ENCODE peak calls at places on chromosomes 5 and 9, in ten cellular contexts. W is omental fat pad, H is dorsolateral prefrontal cortex, K is GM12865, Q is brain microvascular endothelial cell, Y is GM13976, B is fibroblast of mammary gland, U is thoracic aorta, O is OCI-LY7, Z is breast epithelium. M is an unnamed sample.

GRCh38 chr9:126516936-126517750 is 96.6 kb upstream of the LMX1B start:
- DNase-seq in W (peak; percentile 42), H (no peak), K (no peak), Q (peak; percentile 45), Y (peak; percentile 63), B (peak; percentile 76), U (no peak), O (peak; percentile 24), Z (no peak), M (no peak)

GRCh38 chr5:82044015-82044414 is 72.2 kb downstream of the ATG10 start:
- DNase-seq in W (no peak), H (no peak), K (no peak), Q (no peak), Y (no peak), B (no peak), U (no peak), O (no peak), Z (no peak), M (no peak)

GRCh38 chr5:121024416-121025311 is 560.6 kb downstream of the PRR16 start:
- DNase-seq in W (no peak), H (no peak), K (no peak), Q (no peak), Y (no peak), B (no peak), U (no peak), O (no peak), Z (no peak), M (no peak)

GRCh38 chr9:110446171-110446570 is 108.5 kb upstream of the TXNDC8 start:
- DNase-seq in W (no peak), H (no peak), K (no peak), Q (no peak), Y (no peak), B (peak; percentile 34), U (no peak), O (no peak), Z (no peak), M (no peak)

GRCh38 chr5:160213537-160213936 is 15.8 kb upstream of the FABP6 start:
- DNase-seq in W (no peak), H (no peak), K (peak; percentile 24), Q (no peak), Y (no peak), B (peak; percentile 10), U (no peak), O (peak; percentile 32), Z (no peak), M (no peak)

GRCh38 chr9:27673626-27674025 is 100.3 kb upstream of the C9orf72 start:
- DNase-seq in W (no peak), H (no peak), K (no peak), Q (no peak), Y (no peak), B (no peak), U (no peak), O (no peak), Z (no peak), M (no peak)

GRCh38 chr5:33738097-33738496 is 153.7 kb downstream of the ADAMTS12 start:
- DNase-seq in W (no peak), H (no peak), K (no peak), Q (no peak), Y (no peak), B (no peak), U (no peak), O (no peak), Z (no peak), M (no peak)

GRCh38 chr5:19902316-19902934 is 85.6 kb downstream of the CDH18 start:
- DNase-seq in W (no peak), H (no peak), K (no peak), Q (no peak), Y (no peak), B (no peak), U (no peak), O (no peak), Z (no peak), M (no peak)

GRCh38 chr5:179754024-179754423 is 21.4 kb downstream of the MAML1 start:
- DNase-seq in W (no peak), H (no peak), K (no peak), Q (no peak), Y (no peak), B (no peak), U (no peak), O (no peak), Z (no peak), M (no peak)

GRCh38 chr5:179746872-179747271 is 14.2 kb downstream of the MAML1 start:
- DNase-seq in W (no peak), H (no peak), K (no peak), Q (no peak), Y (no peak), B (no peak), U (no peak), O (no peak), Z (no peak), M (no peak)

GRCh38 chr5:179755022-179755421 is 22.4 kb downstream of the MAML1 start:
- DNase-seq in W (no peak), H (no peak), K (no peak), Q (no peak), Y (no peak), B (no peak), U (no peak), O (no peak), Z (no peak), M (no peak)

GRCh38 chr5:179747815-179748214 is 15.2 kb downstream of the MAML1 start:
- DNase-seq in W (no peak), H (no peak), K (no peak), Q (no peak), Y (no peak), B (no peak), U (no peak), O (no peak), Z (no peak), M (no peak)

GRCh38 chr5:179749857-179750508 is 17.4 kb downstream of the MAML1 start:
- DNase-seq in W (no peak), H (no peak), K (no peak), Q (no peak), Y (no peak), B (no peak), U (no peak), O (no peak), Z (no peak), M (no peak)
- TF ChIP-seq CTCF in W (no peak), H (no peak), K (no peak), Q (peak; percentile 19), Y (no peak), B (no peak), U (no peak), O (no peak), Z (no peak), M (peak; percentile 22)

GRCh38 chr9:22307013-22307711 is 139.5 kb upstream of the DMRTA1 start:
- DNase-seq in W (no peak), H (no peak), K (peak; percentile 35), Q (peak; percentile 38), Y (no peak), B (peak; percentile 77), U (no peak), O (peak; percentile 60), Z (no peak), M (no peak)

DNA sequence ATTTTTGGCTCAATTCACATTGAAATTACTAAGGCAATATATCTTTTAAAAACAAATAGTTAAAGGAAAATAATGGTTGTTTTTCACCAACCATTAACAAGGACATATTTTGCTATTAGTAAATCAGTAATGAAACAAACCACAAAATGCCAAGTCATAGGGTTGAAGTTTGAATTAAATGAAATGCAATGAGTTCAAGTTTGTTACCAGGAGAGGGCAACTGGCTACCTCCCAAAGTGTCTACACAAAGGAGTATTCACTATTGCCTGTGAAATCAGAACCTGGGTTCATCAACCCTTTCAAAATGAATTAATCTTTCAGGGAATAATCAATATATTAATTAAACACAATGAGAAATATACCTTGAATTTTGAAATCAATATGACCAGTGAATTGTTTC is 138.4 kb upstream of the DMRTA1 start:
- DNase-seq in W (no peak), H (no peak), K (no peak), Q (no peak), Y (no peak), B (no peak), U (no peak), O (no peak), Z (no peak), M (no peak)
- TF ChIP-seq CTCF in W (no peak), H (no peak), K (no peak), Q (peak; percentile 6), Y (no peak), B (no peak), U (no peak), O (no peak), Z (no peak), M (peak; percentile 17)

GRCh38 chr5:62466228-62466627 is 53.7 kb downstream of the IPO11 start:
- DNase-seq in W (no peak), H (no peak), K (no peak), Q (no peak), Y (no peak), B (peak; percentile 28), U (no peak), O (no peak), Z (no peak), M (no peak)

GRCh38 chr5:62461561-62461960 is 49.0 kb downstream of the IPO11 start:
- DNase-seq in W (no peak), H (no peak), K (no peak), Q (no peak), Y (no peak), B (no peak), U (no peak), O (no peak), Z (no peak), M (no peak)

GRCh38 chr5:62457071-62457470 is 44.5 kb downstream of the IPO11 start:
- DNase-seq in W (no peak), H (no peak), K (no peak), Q (peak; percentile 24), Y (no peak), B (peak; percentile 50), U (no peak), O (no peak), Z (no peak), M (no peak)

DNA sequence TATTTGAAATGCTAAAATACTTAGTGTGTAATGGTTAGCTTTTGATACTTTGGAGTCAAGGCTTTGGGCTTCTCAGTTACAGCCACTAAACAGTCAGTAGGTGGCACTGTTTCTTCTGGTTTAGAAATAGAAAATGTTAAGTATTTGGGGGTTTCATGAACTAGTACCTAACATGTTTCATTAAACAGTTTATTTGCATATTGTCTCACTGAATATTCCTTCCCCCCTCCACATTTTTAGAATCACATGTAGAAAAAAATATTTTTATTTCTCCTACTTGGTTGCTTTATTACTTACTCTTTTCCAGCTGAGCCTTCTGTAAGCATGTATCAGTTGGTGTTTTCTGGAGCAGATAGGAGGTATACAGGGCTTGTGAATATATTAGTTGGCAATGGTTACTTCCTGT is 48.0 kb downstream of the IPO11 start:
- DNase-seq in W (no peak), H (no peak), K (peak; percentile 56), Q (peak; percentile 25), Y (peak; percentile 52), B (peak; percentile 70), U (no peak), O (peak; percentile 64), Z (no peak), M (no peak)
- TF ChIP-seq CTCF in W (peak; percentile 18), H (peak; percentile 83), K (peak; percentile 67), Q (peak; percentile 73), Y (peak; percentile 79), B (peak; percentile 84), U (peak; percentile 59), O (peak; percentile 97), Z (peak; percentile 12), M (peak; percentile 88)

GRCh38 chr5:14009575-14009974 is 65.1 kb upstream of the DNAH5 start:
- DNase-seq in W (no peak), H (no peak), K (no peak), Q (no peak), Y (no peak), B (no peak), U (no peak), O (no peak), Z (no peak), M (no peak)

GRCh38 chr5:14016549-14016948 is 72.1 kb upstream of the DNAH5 start:
- DNase-seq in W (no peak), H (no peak), K (no peak), Q (no peak), Y (no peak), B (no peak), U (no peak), O (no peak), Z (no peak), M (no peak)

GRCh38 chr5:14008819-14009311 is 64.4 kb upstream of the DNAH5 start:
- DNase-seq in W (no peak), H (no peak), K (no peak), Q (no peak), Y (no peak), B (no peak), U (no peak), O (no peak), Z (no peak), M (no peak)

GRCh38 chr5:14006823-14007510 is 62.5 kb upstream of the DNAH5 start:
- DNase-seq in W (no peak), H (no peak), K (no peak), Q (no peak), Y (no peak), B (no peak), U (no peak), O (no peak), Z (no peak), M (no peak)

GRCh38 chr5:14011089-14012004 is 66.9 kb upstream of the DNAH5 start:
- DNase-seq in W (peak; percentile 56), H (peak; percentile 57), K (peak; percentile 87), Q (peak; percentile 87), Y (peak; percentile 88), B (peak; percentile 76), U (peak; percentile 51), O (peak; percentile 67), Z (peak; percentile 86), M (peak; percentile 87)
- TF ChIP-seq CTCF in W (no peak), H (peak; percentile 35), K (no peak), Q (no peak), Y (no peak), B (no peak), U (peak; percentile 15), O (no peak), Z (no peak), M (peak; percentile 28)

M was measured in progenitor cell of endocrine pancreas.